ENCODE peak calls at places on chromosomes 6 and 20, in eight cellular contexts. One of them, this sample, is unnamed.

GRCh38 chr20:37880726-37881591 is 22.0 kb upstream of the VSTM2L start:
- DNase-seq in Panc1: no peak
- DNase-seq in keratinocyte: no peak
- DNase-seq in CD4-positive, alpha-beta T cell: no peak
- DNase-seq in Peyer's patch: no peak
- DNase-seq in mucosa of descending colon: no peak
- DNase-seq in HCT116: no peak
- DNase-seq in H9: no peak
- DNase-seq in this sample: no peak

GRCh38 chr20:62516345-62516744 is 40.5 kb upstream of the GATA5 start:
- DNase-seq in Panc1: no peak
- DNase-seq in keratinocyte: no peak
- DNase-seq in CD4-positive, alpha-beta T cell: no peak
- DNase-seq in Peyer's patch: no peak
- DNase-seq in mucosa of descending colon: no peak
- DNase-seq in HCT116: no peak
- DNase-seq in H9: peak
- DNase-seq in this sample: no peak

GRCh38 chr20:40686893-40687292 is 2.1 kb downstream of the MAFB start:
- DNase-seq in Panc1: no peak
- DNase-seq in keratinocyte: no peak
- DNase-seq in CD4-positive, alpha-beta T cell: no peak
- DNase-seq in Peyer's patch: no peak
- DNase-seq in mucosa of descending colon: no peak
- DNase-seq in HCT116: no peak
- DNase-seq in H9: peak
- DNase-seq in this sample: no peak

GRCh38 chr20:8299921-8300320 is 167.9 kb downstream of the PLCB1 start:
- DNase-seq in Panc1: no peak
- DNase-seq in keratinocyte: no peak
- DNase-seq in CD4-positive, alpha-beta T cell: no peak
- DNase-seq in Peyer's patch: no peak
- DNase-seq in mucosa of descending colon: no peak
- DNase-seq in HCT116: no peak
- DNase-seq in H9: no peak
- DNase-seq in this sample: no peak

GRCh38 chr20:37357481-37358365 is 11.8 kb downstream of the SRC start:
- DNase-seq in Panc1: no peak
- DNase-seq in keratinocyte: no peak
- DNase-seq in CD4-positive, alpha-beta T cell: no peak
- DNase-seq in Peyer's patch: no peak
- DNase-seq in mucosa of descending colon: no peak
- DNase-seq in HCT116: no peak
- DNase-seq in H9: no peak
- DNase-seq in this sample: peak

GRCh38 chr6:46057792-46058191 is 42.1 kb upstream of the CLIC5 start:
- DNase-seq in Panc1: no peak
- DNase-seq in keratinocyte: no peak
- DNase-seq in CD4-positive, alpha-beta T cell: no peak
- DNase-seq in Peyer's patch: no peak
- DNase-seq in mucosa of descending colon: no peak
- DNase-seq in HCT116: no peak
- DNase-seq in H9: no peak
- DNase-seq in this sample: no peak

GRCh38 chr6:153424719-153425400 is 293.8 kb upstream of the RGS17 start:
- DNase-seq in Panc1: no peak
- DNase-seq in keratinocyte: no peak
- DNase-seq in CD4-positive, alpha-beta T cell: no peak
- DNase-seq in Peyer's patch: no peak
- DNase-seq in mucosa of descending colon: no peak
- DNase-seq in HCT116: no peak
- DNase-seq in H9: no peak
- DNase-seq in this sample: no peak

GRCh38 chr6:15246217-15247211 is 645 bp downstream of the JARID2 start:
- DNase-seq in Panc1: no peak
- DNase-seq in keratinocyte: no peak
- DNase-seq in CD4-positive, alpha-beta T cell: peak
- DNase-seq in Peyer's patch: no peak
- DNase-seq in mucosa of descending colon: no peak
- DNase-seq in HCT116: no peak
- DNase-seq in H9: no peak
- DNase-seq in this sample: no peak

GRCh38 chr6:11207199-11207968 is 25.1 kb downstream of the NEDD9 start:
- DNase-seq in Panc1: peak
- DNase-seq in keratinocyte: peak
- DNase-seq in CD4-positive, alpha-beta T cell: no peak
- DNase-seq in Peyer's patch: no peak
- DNase-seq in mucosa of descending colon: no peak
- DNase-seq in HCT116: peak
- DNase-seq in H9: no peak
- DNase-seq in this sample: peak

GRCh38 chr6:152993431-152993830 is 9.1 kb downstream of the MTRF1L start:
- DNase-seq in Panc1: no peak
- DNase-seq in keratinocyte: no peak
- DNase-seq in CD4-positive, alpha-beta T cell: no peak
- DNase-seq in Peyer's patch: no peak
- DNase-seq in mucosa of descending colon: no peak
- DNase-seq in HCT116: peak
- DNase-seq in H9: no peak
- DNase-seq in this sample: no peak

GRCh38 chr6:155066371-155066770 is 71.3 kb downstream of the TIAM2 start:
- DNase-seq in Panc1: no peak
- DNase-seq in keratinocyte: no peak
- DNase-seq in CD4-positive, alpha-beta T cell: no peak
- DNase-seq in Peyer's patch: no peak
- DNase-seq in mucosa of descending colon: no peak
- DNase-seq in HCT116: no peak
- DNase-seq in H9: no peak
- DNase-seq in this sample: no peak

GRCh38 chr20:5002077-5002413 is 735 bp upstream of the SLC23A2 start:
- DNase-seq in Panc1: no peak
- DNase-seq in keratinocyte: no peak
- DNase-seq in CD4-positive, alpha-beta T cell: no peak
- DNase-seq in Peyer's patch: no peak
- DNase-seq in mucosa of descending colon: no peak
- DNase-seq in HCT116: no peak
- DNase-seq in H9: peak
- DNase-seq in this sample: no peak

GRCh38 chr6:142753196-142753595 is 191.8 kb downstream of the HIVEP2 start:
- DNase-seq in Panc1: no peak
- DNase-seq in keratinocyte: no peak
- DNase-seq in CD4-positive, alpha-beta T cell: no peak
- DNase-seq in Peyer's patch: no peak
- DNase-seq in mucosa of descending colon: no peak
- DNase-seq in HCT116: no peak
- DNase-seq in H9: no peak
- DNase-seq in this sample: no peak

GRCh38 chr6:108665495-108666196 is 104.9 kb downstream of the FOXO3 start:
- DNase-seq in Panc1: no peak
- DNase-seq in keratinocyte: peak
- DNase-seq in CD4-positive, alpha-beta T cell: no peak
- DNase-seq in Peyer's patch: no peak
- DNase-seq in mucosa of descending colon: no peak
- DNase-seq in HCT116: no peak
- DNase-seq in H9: no peak
- DNase-seq in this sample: no peak

GRCh38 chr6:136014454-136015421 is 163.2 kb downstream of the PDE7B start:
- DNase-seq in Panc1: no peak
- DNase-seq in keratinocyte: no peak
- DNase-seq in CD4-positive, alpha-beta T cell: no peak
- DNase-seq in Peyer's patch: no peak
- DNase-seq in mucosa of descending colon: no peak
- DNase-seq in HCT116: no peak
- DNase-seq in H9: no peak
- DNase-seq in this sample: no peak

GRCh38 chr6:96899019-96899418 is 1.3 kb upstream of the NDUFAF4 start:
- DNase-seq in Panc1: peak
- DNase-seq in keratinocyte: no peak
- DNase-seq in CD4-positive, alpha-beta T cell: no peak
- DNase-seq in Peyer's patch: no peak
- DNase-seq in mucosa of descending colon: no peak
- DNase-seq in HCT116: peak
- DNase-seq in H9: no peak
- DNase-seq in this sample: no peak

GRCh38 chr6:3247255-3248146 is 11.2 kb upstream of the PSMG4 start:
- DNase-seq in Panc1: no peak
- DNase-seq in keratinocyte: no peak
- DNase-seq in CD4-positive, alpha-beta T cell: no peak
- DNase-seq in Peyer's patch: no peak
- DNase-seq in mucosa of descending colon: peak
- DNase-seq in HCT116: no peak
- DNase-seq in H9: peak
- DNase-seq in this sample: no peak

GRCh38 chr20:32003325-32003724 is 6.9 kb upstream of the CCM2L start:
- DNase-seq in Panc1: no peak
- DNase-seq in keratinocyte: no peak
- DNase-seq in CD4-positive, alpha-beta T cell: no peak
- DNase-seq in Peyer's patch: no peak
- DNase-seq in mucosa of descending colon: no peak
- DNase-seq in HCT116: no peak
- DNase-seq in H9: no peak
- DNase-seq in this sample: no peak

GRCh38 chr6:127459231-127459641 is at the start of gene KIAA0408:
- DNase-seq in Panc1: no peak
- DNase-seq in keratinocyte: no peak
- DNase-seq in CD4-positive, alpha-beta T cell: no peak
- DNase-seq in Peyer's patch: no peak
- DNase-seq in mucosa of descending colon: no peak
- DNase-seq in HCT116: no peak
- DNase-seq in H9: peak
- DNase-seq in this sample: no peak

GRCh38 chr6:166474721-166475565 is 92.2 kb upstream of the MPC1 start:
- DNase-seq in Panc1: no peak
- DNase-seq in keratinocyte: no peak
- DNase-seq in CD4-positive, alpha-beta T cell: no peak
- DNase-seq in Peyer's patch: no peak
- DNase-seq in mucosa of descending colon: no peak
- DNase-seq in HCT116: no peak
- DNase-seq in H9: no peak
- DNase-seq in this sample: no peak
- TF ChIP-seq CTCF in Panc1: no peak
- TF ChIP-seq CTCF in keratinocyte: no peak
- TF ChIP-seq CTCF in CD4-positive, alpha-beta T cell: no peak
- TF ChIP-seq CTCF in Peyer's patch: no peak
- TF ChIP-seq CTCF in mucosa of descending colon: no peak
- TF ChIP-seq CTCF in HCT116: no peak
- TF ChIP-seq CTCF in H9: no peak
- TF ChIP-seq CTCF in this sample: no peak

DNA sequence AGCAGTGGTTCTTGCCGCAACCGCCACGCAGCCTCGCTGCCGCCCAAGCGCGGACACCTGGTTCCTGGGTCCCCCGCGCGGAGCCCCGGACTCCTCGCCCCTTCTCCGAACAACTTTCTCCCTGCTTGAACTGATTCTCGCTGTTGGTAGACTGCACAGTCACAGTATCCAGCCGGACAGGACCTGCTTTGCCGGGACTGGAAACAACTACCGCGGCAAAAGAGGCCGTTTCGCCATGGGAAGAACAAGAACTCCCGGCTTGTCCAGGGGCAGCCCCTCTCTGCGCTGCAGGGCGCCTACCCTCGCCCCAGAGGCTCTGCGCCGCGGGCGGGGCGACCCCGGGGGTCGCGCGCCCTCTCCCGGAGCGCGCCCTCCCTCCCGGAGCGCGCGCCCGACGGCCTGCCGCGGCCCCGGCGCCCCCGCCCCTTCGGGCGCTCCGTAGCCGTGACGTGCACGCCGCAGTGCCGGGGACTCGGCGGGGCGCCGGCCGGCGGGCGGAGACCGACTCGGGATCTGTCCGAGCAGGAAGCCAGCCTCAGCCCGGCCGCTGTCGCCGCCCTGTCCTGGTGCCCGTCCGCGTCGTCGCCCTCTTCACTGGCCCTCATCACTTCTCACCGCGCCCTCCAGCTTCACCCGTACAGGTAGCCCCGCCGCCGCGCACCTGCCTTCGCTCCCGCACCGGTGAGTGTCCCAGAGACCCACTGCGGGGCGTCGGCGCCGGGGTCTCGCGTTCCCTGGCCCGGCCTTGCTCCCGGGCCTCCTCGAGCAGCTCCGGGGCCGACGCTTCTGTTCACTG is at the start of gene MYO6:
- DNase-seq in Panc1: no peak
- DNase-seq in keratinocyte: no peak
- DNase-seq in CD4-positive, alpha-beta T cell: peak
- DNase-seq in Peyer's patch: peak
- DNase-seq in mucosa of descending colon: peak
- DNase-seq in HCT116: no peak
- DNase-seq in H9: peak
- DNase-seq in this sample: peak
- TF ChIP-seq CTCF in Panc1: no peak
- TF ChIP-seq CTCF in keratinocyte: no peak
- TF ChIP-seq CTCF in CD4-positive, alpha-beta T cell: no peak
- TF ChIP-seq CTCF in Peyer's patch: no peak
- TF ChIP-seq CTCF in mucosa of descending colon: no peak
- TF ChIP-seq CTCF in HCT116: no peak
- TF ChIP-seq CTCF in H9: no peak
- TF ChIP-seq CTCF in this sample: no peak

GRCh38 chr6:1474205-1474604 is 84.8 kb downstream of the FOXF2 start:
- DNase-seq in Panc1: no peak
- DNase-seq in keratinocyte: no peak
- DNase-seq in CD4-positive, alpha-beta T cell: no peak
- DNase-seq in Peyer's patch: no peak
- DNase-seq in mucosa of descending colon: no peak
- DNase-seq in HCT116: no peak
- DNase-seq in H9: no peak
- DNase-seq in this sample: no peak
- TF ChIP-seq CTCF in Panc1: no peak
- TF ChIP-seq CTCF in keratinocyte: no peak
- TF ChIP-seq CTCF in CD4-positive, alpha-beta T cell: no peak
- TF ChIP-seq CTCF in Peyer's patch: no peak
- TF ChIP-seq CTCF in mucosa of descending colon: no peak
- TF ChIP-seq CTCF in HCT116: no peak
- TF ChIP-seq CTCF in H9: peak
- TF ChIP-seq CTCF in this sample: no peak

DNA sequence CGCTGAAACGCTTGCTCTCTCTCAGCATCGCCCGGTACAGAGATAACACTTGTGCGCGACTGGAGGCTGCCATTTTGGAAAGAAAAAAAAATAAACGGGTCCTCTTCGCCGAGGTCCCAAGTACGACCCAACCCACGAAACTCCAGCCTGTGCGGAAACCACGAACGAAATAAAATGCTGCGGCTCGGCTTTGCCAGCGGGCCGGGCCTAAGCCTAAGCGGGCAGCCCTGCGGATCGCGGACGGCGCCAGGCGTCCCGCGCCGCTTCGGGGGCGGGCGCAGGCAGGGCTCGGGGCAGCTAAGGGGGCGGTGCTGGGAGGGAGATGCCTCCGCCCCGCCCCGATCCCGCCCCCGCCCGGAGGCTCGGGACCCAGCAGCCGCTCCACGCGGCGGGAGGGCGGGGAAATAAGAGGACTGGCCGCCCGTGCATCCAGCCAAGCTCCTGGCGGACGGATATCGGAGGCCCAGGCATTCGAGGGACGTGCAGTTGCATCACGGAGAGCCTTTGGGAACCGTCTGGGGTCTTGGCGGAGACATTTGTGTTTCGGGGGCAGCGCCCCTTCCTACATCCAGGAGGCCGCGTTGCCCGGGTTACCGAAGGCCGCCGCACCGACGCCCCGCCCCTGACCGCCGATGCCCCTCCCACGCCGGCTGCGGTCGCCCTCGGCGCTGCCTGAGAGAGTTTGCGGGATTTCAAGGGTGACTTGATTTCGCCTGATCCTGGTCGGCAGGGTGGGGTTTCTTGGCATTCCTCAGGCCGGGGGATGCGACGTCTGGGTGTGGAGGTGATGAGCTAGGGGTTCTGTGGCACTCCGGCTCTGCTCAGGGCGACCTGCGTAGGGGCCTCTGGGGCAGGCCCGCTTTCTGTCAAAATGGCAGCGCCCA is at the start of the genes FARS2 and LYRM4:
- DNase-seq in Panc1: peak
- DNase-seq in keratinocyte: no peak
- DNase-seq in CD4-positive, alpha-beta T cell: peak
- DNase-seq in Peyer's patch: peak
- DNase-seq in mucosa of descending colon: peak
- DNase-seq in HCT116: peak
- DNase-seq in H9: peak
- DNase-seq in this sample: peak
- TF ChIP-seq CTCF in Panc1: peak
- TF ChIP-seq CTCF in keratinocyte: no peak
- TF ChIP-seq CTCF in CD4-positive, alpha-beta T cell: no peak
- TF ChIP-seq CTCF in Peyer's patch: no peak
- TF ChIP-seq CTCF in mucosa of descending colon: no peak
- TF ChIP-seq CTCF in HCT116: no peak
- TF ChIP-seq CTCF in H9: peak
- TF ChIP-seq CTCF in this sample: no peak